ENCODE peak calls at places on chromosomes 1 and 21, in five cellular contexts. Z is breast epithelium, J is AG04450, K is ovary, P is body of pancreas. A is an unnamed sample.

GRCh38 chr1:60527567-60527966 is 454.0 kb upstream of the C1orf87 start:
- DNase-seq in Z (no peak), J (no peak), K (no peak), P (no peak), A (no peak)

GRCh38 chr1:68293609-68294353 is 61.5 kb upstream of the WLS start:
- DNase-seq in Z (no peak), J (no peak), K (peak; percentile 29), P (no peak), A (no peak)

GRCh38 chr1:18972531-18972930 is 16.1 kb upstream of the IFFO2 start:
- DNase-seq in Z (no peak), J (no peak), K (no peak), P (peak; percentile 9), A (peak; percentile 56)

GRCh38 chr21:29238052-29238966 is 60.4 kb upstream of the BACH1 start:
- DNase-seq in Z (no peak), J (no peak), K (no peak), P (no peak), A (no peak)

GRCh38 chr1:76279387-76279748 is 204.8 kb downstream of the ST6GALNAC3 start:
- DNase-seq in Z (no peak), J (no peak), K (no peak), P (no peak), A (no peak)

GRCh38 chr1:222815367-222815765 is 527 bp downstream of the DISP1 start:
- DNase-seq in Z (peak; percentile 24), J (no peak), K (no peak), P (no peak), A (no peak)

GRCh38 chr1:202998836-202999750 is 8.1 kb upstream of the TMEM183A start:
- DNase-seq in Z (no peak), J (no peak), K (peak; percentile 31), P (peak; percentile 66), A (peak; percentile 54)

GRCh38 chr1:157803851-157804250 is 16.1 kb downstream of the FCRL1 start:
- DNase-seq in Z (no peak), J (no peak), K (no peak), P (no peak), A (no peak)

GRCh38 chr1:36664564-36665287 is 182.0 kb upstream of the CSF3R start:
- DNase-seq in Z (no peak), J (no peak), K (no peak), P (no peak), A (peak; percentile 65)

GRCh38 chr1:175845371-175845770 is 102.0 kb upstream of the TNR start:
- DNase-seq in Z (no peak), J (no peak), K (no peak), P (no peak), A (no peak)

GRCh38 chr1:225754940-225755635 is 22.5 kb upstream of the SRP9 start:
- DNase-seq in Z (no peak), J (peak; percentile 66), K (peak; percentile 38), P (peak; percentile 69), A (peak; percentile 63)

GRCh38 chr1:28062806-28063205 is 25.6 kb downstream of the EYA3 start:
- DNase-seq in Z (no peak), J (no peak), K (no peak), P (no peak), A (no peak)

GRCh38 chr1:34787461-34788420 is 5.1 kb upstream of the GJA4 start:
- DNase-seq in Z (no peak), J (no peak), K (no peak), P (no peak), A (no peak)

GRCh38 chr1:220915117-220915440 is 35.8 kb downstream of the HLX start:
- DNase-seq in Z (no peak), J (no peak), K (no peak), P (no peak), A (no peak)

GRCh38 chr1:184482113-184482512 is 95.3 kb downstream of the C1orf21 start:
- DNase-seq in Z (no peak), J (no peak), K (peak; percentile 81), P (no peak), A (no peak)

GRCh38 chr1:24317081-24317480 is 2.1 kb upstream of the GRHL3 start:
- DNase-seq in Z (peak; percentile 73), J (no peak), K (no peak), P (no peak), A (peak; percentile 84)
- TF ChIP-seq CTCF in Z (no peak), J (no peak), K (no peak), P (no peak), A (no peak)

GRCh38 chr1:150906329-150906728 is 19.4 kb downstream of the CTXND2 start:
- DNase-seq in Z (no peak), J (no peak), K (no peak), P (no peak), A (peak; percentile 45)
- H3K27ac ChIP-seq in Z (no peak overlapping the region), J (no peak overlapping the region), K (no peak overlapping the region), P (no peak overlapping the region), A (no peak overlapping the region)

GRCh38 chr21:36429672-36430546 is 44.7 kb downstream of the CHAF1B start:
- DNase-seq in Z (peak; percentile 26), J (peak; percentile 97), K (peak; percentile 81), P (peak; percentile 39), A (peak; percentile 90)
- TF ChIP-seq CTCF in Z (no peak), J (peak; percentile 7), K (no peak), P (no peak), A (no peak)

GRCh38 chr21:44000360-44000759 is 11.7 kb upstream of the TRAPPC10 start:
- DNase-seq in Z (no peak), J (no peak), K (no peak), P (no peak), A (no peak)
- H3K27ac ChIP-seq in Z (no peak overlapping the region), J (no peak overlapping the region), K (no peak overlapping the region), P (no peak overlapping the region), A (no peak overlapping the region)

DNA sequence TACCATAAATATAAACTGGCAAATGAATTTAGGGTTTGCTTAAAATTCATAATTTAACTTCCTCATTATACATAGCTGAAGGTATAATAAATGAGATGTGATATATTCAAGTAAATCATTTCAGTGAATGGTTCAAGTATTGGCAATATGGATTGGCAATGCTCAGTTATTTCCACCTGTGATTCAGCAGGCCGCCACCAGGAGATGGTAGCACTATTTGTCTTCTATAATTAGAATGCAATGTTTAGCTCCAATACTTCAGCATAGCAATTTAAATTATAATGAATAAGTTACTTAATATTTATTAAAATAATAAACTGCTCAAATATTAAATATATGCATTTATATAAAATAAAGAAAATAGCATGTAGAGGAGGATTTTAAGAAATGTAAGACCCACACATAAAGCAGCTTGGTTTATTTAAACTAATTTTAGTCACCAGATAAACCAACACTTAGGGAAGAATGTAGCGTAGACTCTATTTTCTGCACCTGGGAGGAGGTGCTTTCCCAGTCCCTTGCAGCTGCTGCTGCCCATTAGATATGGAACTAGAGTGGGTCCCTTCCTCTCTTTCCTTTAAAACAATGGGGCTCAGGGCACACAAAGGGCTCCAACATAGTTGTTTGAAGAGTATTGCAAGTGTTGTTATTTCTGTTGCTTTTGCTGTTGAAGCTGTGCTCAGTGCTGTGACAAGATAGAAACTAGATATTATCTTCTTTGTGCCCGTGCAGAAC is 62.1 kb downstream of the PLPPR4 start:
- DNase-seq in Z (no peak), J (no peak), K (no peak), P (no peak), A (no peak)
- TF ChIP-seq CTCF in Z (no peak), J (peak; percentile 48), K (no peak), P (no peak), A (peak; percentile 43)

GRCh38 chr1:8905582-8906191 is 27.2 kb upstream of the ENO1 start:
- DNase-seq in Z (no peak), J (no peak), K (no peak), P (no peak), A (no peak)
- H3K27ac ChIP-seq in Z (peak overlapping the region; percentile 82), J (no peak overlapping the region), K (no peak overlapping the region), P (no peak overlapping the region), A (no peak overlapping the region)